ENCODE peak calls at places on chromosomes 13 and 19, in four cellular contexts. K is H1, Z is SK-N-SH, S is GM12878. P is an unnamed sample.

GRCh38 chr19:43469160-43469480 is 3.7 kb upstream of the LYPD3 start:
- DNase-seq in K (no peak), Z (no peak), S (no peak), P (peak; percentile 46)

GRCh38 chr13:103140001-103140671 is 73.9 kb upstream of the SLC10A2 start:
- DNase-seq in K (no peak), Z (peak; percentile 10), S (peak; percentile 52), P (peak; percentile 12)

GRCh38 chr19:13794388-13794751 is 873 bp upstream of the ZSWIM4 start:
- DNase-seq in K (no peak), Z (no peak), S (no peak), P (no peak)

GRCh38 chr13:29925457-29925856 is 75.0 kb upstream of the UBL3 start:
- DNase-seq in K (no peak), Z (peak; percentile 50), S (no peak), P (peak; percentile 89)

GRCh38 chr19:38970664-38971532 is 4.6 kb downstream of the FBXO17 start:
- DNase-seq in K (no peak), Z (no peak), S (no peak), P (no peak)

GRCh38 chr19:53182202-53182601 is 11.0 kb downstream of the ZNF665 start:
- DNase-seq in K (no peak), Z (no peak), S (no peak), P (no peak)

GRCh38 chr19:3146677-3147100 is 10.9 kb downstream of the GNA15 start:
- DNase-seq in K (no peak), Z (peak; percentile 79), S (no peak), P (peak; percentile 21)

GRCh38 chr13:74889321-74889720 is 592.6 kb downstream of the TBC1D4 start:
- DNase-seq in K (no peak), Z (no peak), S (no peak), P (no peak)

GRCh38 chr13:25067054-25067453 is 28.9 kb upstream of the PABPC3 start:
- DNase-seq in K (no peak), Z (no peak), S (no peak), P (no peak)

GRCh38 chr13:68927387-68928026 is 1180.1 kb upstream of the ATXN8OS start:
- DNase-seq in K (peak; percentile 43), Z (peak; percentile 6), S (no peak), P (peak; percentile 12)

GRCh38 chr13:97344250-97345175 is 89.5 kb upstream of the RAP2A start:
- DNase-seq in K (no peak), Z (peak; percentile 67), S (no peak), P (peak; percentile 62)

GRCh38 chr19:9075064-9075964 is 11.5 kb upstream of the OR1M1 start:
- DNase-seq in K (peak; percentile 71), Z (peak; percentile 30), S (no peak), P (peak; percentile 65)

GRCh38 chr13:87810920-87811344 is 139.8 kb downstream of the SLITRK5 start:
- DNase-seq in K (no peak), Z (no peak), S (no peak), P (no peak)

GRCh38 chr19:15110418-15110815 is 3.2 kb downstream of the SYDE1 start:
- DNase-seq in K (no peak), Z (peak; percentile 23), S (no peak), P (no peak)
- TF ChIP-seq POLR2AphosphoS5 in K (no peak), Z (no peak), S (no peak), P (no peak)

GRCh38 chr19:55516878-55517620 is 19.9 kb downstream of the SBK2 start:
- DNase-seq in K (peak; percentile 83), Z (peak; percentile 100), S (peak; percentile 66), P (peak; percentile 78)

GRCh38 chr19:55520691-55521292 is 16.1 kb downstream of the SBK2 start:
- DNase-seq in K (no peak), Z (no peak), S (no peak), P (no peak)

GRCh38 chr19:55525289-55526101 is 11.4 kb downstream of the SBK2 start:
- DNase-seq in K (no peak), Z (no peak), S (no peak), P (no peak)

GRCh38 chr19:55519461-55520311 is 17.2 kb downstream of the SBK2 start:
- DNase-seq in K (no peak), Z (no peak), S (no peak), P (peak; percentile 11)
- TF ChIP-seq GABPA in K (no peak), Z (no peak), S (no peak), P (no peak)

DNA sequence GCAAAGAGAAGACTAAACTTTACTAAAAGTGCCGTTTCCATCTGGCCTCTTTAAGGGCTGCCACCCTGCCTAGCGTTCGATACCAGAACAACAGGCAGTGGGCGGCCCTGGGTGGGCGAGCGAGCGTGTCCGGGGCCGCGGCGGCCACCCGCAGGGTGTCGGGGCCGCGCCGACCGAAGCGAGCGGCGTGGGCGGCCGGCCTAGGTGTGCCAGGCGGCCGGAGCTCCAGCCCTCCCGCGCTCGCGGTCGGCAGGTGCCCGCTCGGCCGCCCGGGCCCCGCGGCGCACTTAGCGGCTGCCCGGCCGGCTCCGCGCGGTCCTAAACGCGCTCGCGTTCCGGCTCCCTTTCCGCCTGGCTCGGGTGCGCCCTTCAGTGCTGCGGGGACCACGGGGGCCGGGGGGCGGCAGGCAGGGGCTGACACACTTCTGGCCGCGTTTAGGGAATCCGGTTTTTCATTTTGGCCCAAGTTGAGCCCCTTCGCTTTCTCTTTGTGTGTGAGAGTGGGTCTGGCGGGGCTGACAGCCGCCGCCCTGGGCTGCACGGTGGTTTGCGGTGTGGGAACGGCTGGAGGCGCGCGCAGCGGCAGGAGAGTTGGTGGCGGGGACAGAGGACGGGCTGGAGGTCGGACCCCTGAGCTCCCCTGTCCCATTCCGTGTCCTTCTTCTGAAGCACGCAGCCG is 2.9 kb downstream of the FGF9 start:
- DNase-seq in K (no peak), Z (peak; percentile 83), S (no peak), P (no peak)
- TF ChIP-seq TCF12 in K (no peak), Z (no peak), S (no peak), P (no peak)

GRCh38 chr19:49855277-49855675 is 4.3 kb downstream of the PTOV1 start:
- DNase-seq in K (no peak), Z (no peak), S (no peak), P (no peak)
- TF ChIP-seq POLR2AphosphoS5 in K (no peak), Z (no peak), S (no peak), P (peak; percentile 23)

DNA sequence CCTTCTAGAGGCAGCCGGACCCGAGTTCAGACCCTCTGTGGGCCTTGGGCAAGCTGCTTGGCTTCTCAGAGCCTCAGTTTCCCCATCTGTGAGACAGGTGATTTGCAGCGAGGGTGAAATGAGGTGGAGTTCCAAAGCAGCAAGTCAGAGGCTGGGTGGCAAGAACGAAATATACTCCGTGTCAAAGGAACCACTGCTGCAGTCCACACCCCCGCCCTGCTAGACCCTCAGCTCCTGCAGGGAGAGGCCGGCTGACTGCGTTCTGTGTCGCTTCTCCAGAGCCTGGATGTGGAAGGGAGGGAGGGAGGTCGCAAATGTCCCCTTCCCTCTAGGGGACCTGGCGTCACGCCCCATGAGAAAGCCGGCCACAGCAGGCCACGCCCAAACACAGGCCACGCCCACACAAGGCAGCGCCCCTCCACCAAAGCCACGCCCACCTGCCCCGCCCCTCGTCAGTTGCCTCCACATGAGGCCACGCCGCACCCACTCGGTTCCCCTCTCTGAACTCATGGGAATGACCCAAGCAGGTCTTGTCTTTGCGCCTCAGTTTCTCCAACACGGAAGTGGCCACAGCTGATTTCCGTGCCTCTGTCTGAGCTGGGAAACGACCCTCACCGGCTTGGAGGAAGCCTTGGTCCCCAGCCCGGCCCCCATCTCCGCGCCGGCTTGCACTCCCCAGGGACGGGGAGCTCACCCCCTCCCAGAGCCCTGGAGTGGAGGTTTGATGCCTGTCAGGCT is 38.3 kb upstream of the TCF3 start:
- DNase-seq in K (peak; percentile 38), Z (peak; percentile 90), S (no peak), P (no peak)
- TF ChIP-seq GABPA in K (no peak), Z (no peak), S (no peak), P (no peak)

P was measured in HepG2.